ENCODE peak calls at places on chromosomes 4 and X, in ten cellular contexts. S is A549; N is right lobe of liver; T is kidney tubule cell; K is AG08395; Q is colonic mucosa; F is SW 1271; A is activated CD4-positive, alpha-beta T cell treated with anti-CD3 and anti-CD28 coated beads for 48 hours; X is NCI-H345; Z is naive thymus-derived CD4-positive, alpha-beta T cell. C is an unnamed sample.

GRCh38 chrX:103818844-103819243 is 13.2 kb downstream of the RAB9B start:
- DNase-seq in A (no peak), S (peak; percentile 5), N (no peak), Q (no peak), T (peak; percentile 3), Z (no peak), K (no peak), X (no peak), F (no peak), C (no peak)

GRCh38 chr4:3851211-3851610 is 85.0 kb downstream of the ADRA2C start:
- DNase-seq in N (no peak), F (no peak), Z (no peak), K (peak; percentile 77), Q (no peak), X (peak; percentile 10), A (no peak), S (no peak), T (no peak), C (peak; percentile 70)

GRCh38 chr4:95637047-95637600 is 88.4 kb upstream of the UNC5C start:
- DNase-seq in T (peak; percentile 25), K (no peak), X (no peak), F (no peak), Q (no peak), N (no peak), S (peak; percentile 22), Z (no peak), A (no peak), C (no peak)

GRCh38 chr4:158111241-158111640 is 61.6 kb downstream of the GASK1B start:
- DNase-seq in X (no peak), F (no peak), N (no peak), Q (no peak), S (no peak), K (no peak), T (peak; percentile 26), A (no peak), Z (no peak), C (no peak)

GRCh38 chr4:165584916-165585315 is 206.1 kb downstream of the CPE start:
- DNase-seq in F (no peak), A (no peak), Z (no peak), T (no peak), Q (no peak), K (no peak), X (no peak), S (no peak), N (no peak), C (no peak)

GRCh38 chr4:27187786-27188185 is 327.1 kb downstream of the STIM2 start:
- DNase-seq in A (no peak), Z (no peak), K (no peak), X (no peak), T (peak; percentile 37), F (no peak), N (no peak), Q (no peak), S (no peak), C (no peak)

GRCh38 chr4:25283948-25284347 is 28.6 kb upstream of the ZCCHC4 start:
- DNase-seq in Z (no peak), A (no peak), K (no peak), S (no peak), F (no peak), N (no peak), X (no peak), T (no peak), Q (no peak), C (no peak)

GRCh38 chrX:79081895-79082512 is 62.5 kb upstream of the GPR174 start:
- DNase-seq in Z (peak; percentile 67), K (peak; percentile 39), Q (peak; percentile 19), X (peak; percentile 0), T (peak; percentile 51), F (peak; percentile 4), A (peak; percentile 32), S (peak; percentile 22), N (no peak), C (peak; percentile 2)

GRCh38 chr4:151567056-151567455 is 158.1 kb downstream of the FHIP1A start:
- DNase-seq in Z (no peak), K (no peak), F (no peak), S (no peak), N (no peak), X (no peak), Q (no peak), A (no peak), T (no peak), C (no peak)

GRCh38 chrX:16827225-16827624 is 41.0 kb downstream of the TXLNG start:
- DNase-seq in Z (no peak), X (no peak), T (peak; percentile 23), Q (no peak), N (no peak), A (no peak), F (no peak), S (no peak), K (no peak), C (peak; percentile 8)

GRCh38 chrX:151680805-151681204 is 14.5 kb upstream of the PRRG3 start:
- DNase-seq in Q (peak; percentile 53), F (peak; percentile 7), Z (peak; percentile 47), N (peak; percentile 41), K (peak; percentile 19), A (peak; percentile 72), X (peak; percentile 11), S (peak; percentile 58), T (peak; percentile 35), C (no peak)

GRCh38 chr4:142815834-142816233 is 30.3 kb downstream of the INPP4B start:
- DNase-seq in F (peak; percentile 11), X (no peak), S (peak; percentile 23), A (peak; percentile 47), K (peak; percentile 66), Z (no peak), T (peak; percentile 78), Q (no peak), N (no peak), C (peak; percentile 85)

GRCh38 chr4:147059064-147059731 is 113.5 kb upstream of the TTC29 start:
- DNase-seq in T (peak; percentile 2), A (no peak), Q (no peak), X (no peak), N (no peak), K (no peak), F (no peak), Z (no peak), S (no peak), C (no peak)

GRCh38 chr4:112003508-112003907 is 141.7 kb upstream of the FAM241A start:
- DNase-seq in Q (no peak), A (no peak), S (no peak), T (no peak), Z (no peak), X (no peak), N (no peak), F (no peak), K (no peak), C (no peak)

GRCh38 chr4:183632689-183633088 is 26.3 kb downstream of the RWDD4 start:
- DNase-seq in N (no peak), S (no peak), X (no peak), Z (no peak), Q (no peak), T (no peak), K (no peak), A (no peak), F (no peak), C (no peak)

GRCh38 chr4:130563185-130563890 is 1467.4 kb downstream of the C4orf33 start:
- DNase-seq in Z (no peak), K (no peak), N (peak; percentile 29), F (peak; percentile 64), S (peak; percentile 70), X (peak; percentile 25), Q (peak; percentile 16), A (no peak), T (peak; percentile 64), C (peak; percentile 80)

GRCh38 chr4:65951177-65951576 is 280.9 kb upstream of the EPHA5 start:
- DNase-seq in K (no peak), T (no peak), A (no peak), Q (no peak), X (no peak), Z (no peak), N (no peak), S (no peak), F (no peak), C (no peak)

GRCh38 chrX:1388651-1389050 is 3.3 kb downstream of the SLC25A6 start:
- DNase-seq in X (no peak), T (no peak), N (no peak), K (no peak), Z (no peak), A (no peak), Q (no peak), S (no peak), F (no peak), C (no peak)

GRCh38 chrX:73215263-73215662 is 612 bp upstream of the NAP1L2 start:
- DNase-seq in Z (no peak), T (no peak), N (no peak), X (no peak), F (no peak), K (no peak), A (no peak), Q (no peak), S (no peak), C (no peak)

GRCh38 chr4:94409947-94410346 is 41.8 kb upstream of the PDLIM5 start:
- DNase-seq in N (no peak), A (no peak), S (no peak), T (no peak), Z (no peak), Q (no peak), X (no peak), K (no peak), F (no peak), C (no peak)

GRCh38 chr4:25441519-25442117 is 64.6 kb downstream of the ANAPC4 start:
- DNase-seq in N (peak; percentile 52), K (peak; percentile 74), F (peak; percentile 41), Q (peak; percentile 59), A (peak; percentile 28), T (peak; percentile 81), S (peak; percentile 66), Z (no peak), X (peak; percentile 67), C (peak; percentile 55)

GRCh38 chr4:108370291-108370690 is 201.6 kb upstream of the LEF1 start:
- DNase-seq in X (no peak), N (no peak), K (no peak), Q (no peak), F (no peak), S (no peak), A (peak; percentile 46), Z (peak; percentile 30), T (no peak), C (no peak)

GRCh38 chrX:123833387-123833786 is 26.5 kb upstream of the XIAP start:
- DNase-seq in N (peak; percentile 32), X (peak; percentile 56), Q (peak; percentile 83), S (peak; percentile 64), F (peak; percentile 1), A (peak; percentile 72), T (peak; percentile 67), K (peak; percentile 50), Z (peak; percentile 59), C (peak; percentile 19)

GRCh38 chr4:65670331-65671031 is at the start of gene EPHA5:
- DNase-seq in K (peak; percentile 18), T (peak; percentile 59), Z (no peak), F (peak; percentile 46), X (peak; percentile 65), N (peak; percentile 28), Q (peak; percentile 19), S (peak; percentile 79), A (peak; percentile 5), C (no peak)

GRCh38 chr4:27057662-27058061 is 197.0 kb downstream of the STIM2 start:
- DNase-seq in K (no peak), S (no peak), Z (no peak), T (no peak), A (no peak), X (peak; percentile 20), F (no peak), Q (no peak), N (no peak), C (no peak)

GRCh38 chrX:72169008-72169728 is 12.4 kb upstream of the PIN4 start:
- DNase-seq in T (no peak), K (no peak), F (no peak), A (peak; percentile 21), Z (peak; percentile 52), Q (no peak), N (no peak), X (no peak), S (no peak), C (no peak)

GRCh38 chr4:179196511-179196910 is 1754.3 kb upstream of the AGA start:
- DNase-seq in A (no peak), S (no peak), N (no peak), X (no peak), Z (no peak), Q (no peak), F (no peak), K (no peak), T (peak; percentile 25), C (no peak)

GRCh38 chr4:155487231-155487630 is 110.5 kb upstream of the MAP9 start:
- DNase-seq in T (no peak), A (no peak), S (no peak), Q (no peak), Z (no peak), N (no peak), F (no peak), X (no peak), K (no peak), C (no peak)